ENCODE peak calls at places on chromosome 9, in eight cellular contexts. R is A549, Z is stomach, U is uterus, I is spleen, N is IMR-90, C is body of pancreas, F is sigmoid colon. P is an unnamed sample.

GRCh38 chr9:36738318-36738975 is 165.8 kb downstream of the MELK start:
- DNase-seq in R (peak; percentile 27), C (no peak), I (no peak), Z (no peak), F (no peak), U (no peak), N (peak; percentile 61), P (no peak)

GRCh38 chr9:115847245-115847644 is 306.3 kb upstream of the PAPPA start:
- DNase-seq in I (no peak), Z (no peak), R (peak; percentile 31), C (no peak), N (peak; percentile 86), F (no peak), U (no peak), P (no peak)

GRCh38 chr9:108083160-108083559 is 593.6 kb upstream of the KLF4 start:
- DNase-seq in R (no peak), U (no peak), I (no peak), C (no peak), Z (no peak), F (no peak), N (no peak), P (no peak)

GRCh38 chr9:92716557-92716956 is 46.6 kb upstream of the IPPK start:
- DNase-seq in U (peak; percentile 62), C (peak; percentile 55), R (peak; percentile 42), Z (peak; percentile 74), N (peak; percentile 21), I (peak; percentile 90), F (no peak), P (peak; percentile 79)

GRCh38 chr9:107274953-107275422 is 8.1 kb upstream of the RAD23B start:
- DNase-seq in C (peak; percentile 23), Z (no peak), I (no peak), R (peak; percentile 74), F (no peak), N (peak; percentile 99), U (no peak), P (no peak)

GRCh38 chr9:85321561-85321960 is 420.2 kb downstream of the AGTPBP1 start:
- DNase-seq in F (no peak), I (no peak), N (no peak), U (no peak), C (no peak), Z (no peak), R (no peak), P (no peak)

GRCh38 chr9:116693233-116693731 is 6.2 kb downstream of the TRIM32 start:
- DNase-seq in C (no peak), N (peak; percentile 54), U (no peak), Z (no peak), I (no peak), F (no peak), R (no peak), P (no peak)

GRCh38 chr9:115114084-115114483 is 3.9 kb downstream of the TNC start:
- DNase-seq in R (no peak), U (no peak), N (no peak), F (no peak), I (no peak), C (no peak), Z (no peak), P (no peak)

GRCh38 chr9:85248514-85249312 is 493.0 kb downstream of the AGTPBP1 start:
- DNase-seq in F (no peak), Z (no peak), R (peak; percentile 10), N (no peak), I (no peak), U (no peak), C (no peak), P (no peak)

GRCh38 chr9:69936427-69936826 is 107.2 kb upstream of the MAMDC2 start:
- DNase-seq in R (peak; percentile 20), I (no peak), C (no peak), U (no peak), N (peak; percentile 93), F (no peak), Z (no peak), P (no peak)

DNA sequence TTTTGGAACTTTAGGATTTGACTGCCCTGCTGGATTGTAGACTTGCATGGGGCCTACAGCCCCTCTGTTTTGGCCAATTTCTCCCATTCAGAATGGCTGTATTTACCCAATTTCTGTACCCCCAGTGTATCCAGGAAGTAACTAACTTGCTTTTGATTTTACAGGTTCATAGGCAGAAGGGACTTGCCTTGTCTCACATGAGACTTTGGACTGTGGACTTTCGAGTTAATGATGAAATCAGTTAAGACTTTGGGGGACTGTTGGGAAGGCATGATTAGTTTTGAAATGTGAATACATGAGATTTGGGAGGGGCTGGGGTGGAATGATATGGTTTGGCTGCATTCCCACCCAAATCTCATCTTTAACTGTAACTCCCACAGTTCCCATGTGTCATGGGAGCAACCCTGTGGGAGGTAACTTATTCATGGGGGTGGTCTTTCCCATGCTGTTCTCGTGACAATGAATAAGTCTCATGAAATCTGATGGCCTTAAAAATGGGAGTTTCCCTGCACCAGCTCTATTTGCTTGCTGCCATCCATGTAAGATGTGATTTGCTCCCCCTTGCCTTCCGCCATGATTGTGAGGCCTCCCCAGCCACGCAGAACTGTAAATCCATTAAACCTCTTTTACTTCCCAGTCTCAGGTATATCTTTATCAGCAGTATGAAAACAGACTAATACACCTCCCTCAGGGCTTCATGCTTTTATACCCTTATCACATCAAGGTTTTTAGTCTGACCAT is 206.6 kb downstream of the DENND1A start:
- DNase-seq in Z (no peak), C (no peak), R (no peak), F (no peak), I (no peak), N (no peak), U (no peak), P (no peak)
- H3K9me3 ChIP-seq in Z (no peaks in the 10 kb centered on the region), C (no peaks in the 10 kb centered on the region), R (peaks cover 20% of the 10 kb centered on the region), F (no peaks in the 10 kb centered on the region), I (peaks cover 11% of the 10 kb centered on the region), N (peaks cover 4% of the 10 kb centered on the region), U (no peaks in the 10 kb centered on the region), P (peaks cover 14% of the 10 kb centered on the region)

GRCh38 chr9:98530806-98531386 is 177.8 kb downstream of the GABBR2 start:
- DNase-seq in Z (no peak), U (no peak), C (no peak), R (no peak), I (no peak), F (no peak), N (no peak), P (no peak)

GRCh38 chr9:98533866-98534265 is 174.9 kb downstream of the GABBR2 start:
- DNase-seq in I (no peak), U (no peak), N (no peak), Z (no peak), C (no peak), F (no peak), R (no peak), P (no peak)

GRCh38 chr9:98532147-98532546 is 176.6 kb downstream of the GABBR2 start:
- DNase-seq in C (no peak), R (no peak), Z (no peak), N (no peak), F (no peak), U (no peak), I (no peak), P (no peak)

GRCh38 chr9:98532574-98532973 is 176.2 kb downstream of the GABBR2 start:
- DNase-seq in Z (no peak), F (no peak), R (no peak), C (no peak), N (peak; percentile 57), U (no peak), I (no peak), P (no peak)

GRCh38 chr9:98533132-98533531 is 175.6 kb downstream of the GABBR2 start:
- DNase-seq in F (no peak), R (no peak), U (no peak), C (no peak), N (peak; percentile 62), I (no peak), Z (no peak), P (no peak)
- TF ChIP-seq POLR2A in F (no peak), R (no peak), U (no peak), C (no peak), N (no peak), I (no peak), Z (no peak), P (no peak)

DNA sequence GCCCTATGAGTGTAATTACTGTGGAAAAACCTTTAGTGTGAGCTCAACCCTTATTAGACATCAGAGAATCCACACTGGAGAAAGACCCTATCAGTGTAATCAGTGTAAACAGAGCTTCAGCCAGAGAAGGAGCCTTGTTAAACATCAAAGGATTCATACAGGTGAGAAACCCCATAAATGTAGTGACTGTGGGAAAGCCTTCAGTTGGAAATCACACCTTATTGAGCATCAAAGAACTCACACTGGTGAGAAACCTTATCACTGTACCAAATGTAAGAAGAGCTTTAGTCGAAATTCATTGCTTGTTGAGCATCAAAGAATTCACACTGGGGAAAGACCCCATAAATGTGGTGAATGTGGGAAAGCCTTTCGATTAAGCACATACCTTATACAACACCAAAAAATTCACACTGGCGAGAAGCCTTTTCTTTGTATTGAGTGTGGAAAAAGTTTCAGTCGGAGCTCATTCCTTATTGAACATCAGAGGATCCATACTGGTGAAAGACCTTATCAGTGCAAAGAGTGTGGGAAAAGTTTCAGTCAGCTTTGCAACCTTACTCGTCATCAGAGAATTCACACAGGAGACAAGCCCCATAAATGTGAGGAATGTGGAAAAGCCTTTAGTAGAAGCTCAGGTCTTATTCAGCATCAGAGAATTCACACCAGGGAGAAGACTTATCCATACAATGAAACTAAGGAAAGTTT is 9.9 kb downstream of the ZNF189 start:
- DNase-seq in F (no peak), I (no peak), U (no peak), C (no peak), N (no peak), R (peak; percentile 27), Z (no peak), P (no peak)
- H3K9me3 ChIP-seq in F (peaks cover 67% of the 10 kb centered on the region), I (peaks cover 100% of the 10 kb centered on the region), U (peaks cover 95% of the 10 kb centered on the region), C (no peaks in the 10 kb centered on the region), N (peaks cover 64% of the 10 kb centered on the region), R (peaks cover 97% of the 10 kb centered on the region), Z (peaks cover 48% of the 10 kb centered on the region), P (peaks cover 37% of the 10 kb centered on the region)

GRCh38 chr9:87505869-87506678 is 8.4 kb downstream of the DAPK1 start:
- DNase-seq in U (no peak), C (no peak), Z (no peak), N (no peak), I (no peak), F (no peak), R (peak; percentile 78), P (no peak)

GRCh38 chr9:87502446-87503232 is 5.0 kb downstream of the DAPK1 start:
- DNase-seq in R (no peak), U (peak; percentile 28), C (peak; percentile 88), Z (peak; percentile 88), I (no peak), N (no peak), F (no peak), P (peak; percentile 53)

GRCh38 chr9:87504938-87505337 is 7.3 kb downstream of the DAPK1 start:
- DNase-seq in N (no peak), I (no peak), F (no peak), C (no peak), R (no peak), Z (no peak), U (no peak), P (no peak)

GRCh38 chr9:87501806-87502205 is 4.1 kb downstream of the DAPK1 start:
- DNase-seq in N (no peak), I (no peak), F (no peak), U (no peak), Z (no peak), R (no peak), C (no peak), P (no peak)

DNA sequence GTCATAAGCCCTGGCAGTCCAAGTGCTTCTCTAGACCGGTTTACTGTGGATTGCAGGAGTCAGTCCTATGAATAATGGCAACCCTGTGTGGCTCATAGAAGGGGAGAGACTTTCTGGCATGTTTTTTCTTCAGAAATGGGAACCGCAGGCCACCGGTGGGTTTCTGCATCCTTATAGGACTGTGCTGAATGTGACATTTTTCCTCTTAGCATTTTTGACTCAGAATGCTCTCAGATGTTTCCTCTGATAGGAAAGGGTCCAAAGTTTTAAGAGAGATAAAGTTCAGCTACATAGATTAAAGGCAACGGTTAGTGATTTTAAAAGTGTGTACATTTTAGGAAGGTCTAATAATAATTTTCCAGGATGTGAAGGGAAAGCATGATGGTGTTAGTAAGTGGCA is 6.3 kb downstream of the DAPK1 start:
- DNase-seq in I (no peak), C (no peak), Z (no peak), R (no peak), F (no peak), N (no peak), U (no peak), P (no peak)
- TF ChIP-seq POLR2A in I (no peak), C (no peak), Z (no peak), R (no peak), F (no peak), N (no peak), U (no peak), P (no peak)